ENCODE peak calls at places on chromosomes 11 and 22, in four cellular contexts. Z is tibial artery, K is epithelial cell of esophagus, O is MCF 10A. V is an unnamed sample.

GRCh38 chr11:70729949-70730348 is 331.6 kb downstream of the CTTN start:
- DNase-seq in Z (no peak), O (no peak), K (no peak), V (no peak)

GRCh38 chr22:30602049-30602448 is 4.9 kb upstream of the TCN2 start:
- DNase-seq in K (peak), Z (no peak), O (peak), V (peak)

GRCh38 chr11:119777940-119778339 is 48.9 kb upstream of the NECTIN1 start:
- DNase-seq in K (no peak), O (no peak), Z (no peak), V (no peak)

GRCh38 chr11:225734-226453 is 10.2 kb downstream of the SIRT3 start:
- DNase-seq in O (peak), Z (no peak), K (peak), V (peak)

GRCh38 chr11:126561327-126561893 is 205.9 kb downstream of the ST3GAL4 start:
- DNase-seq in K (peak), O (peak), Z (no peak), V (peak)

GRCh38 chr11:122690801-122691649 is 35.5 kb downstream of the UBASH3B start:
- DNase-seq in Z (no peak), K (no peak), O (no peak), V (no peak)

GRCh38 chr11:68019486-68019885 is 9.4 kb downstream of the ALDH3B1 start:
- DNase-seq in O (no peak), K (no peak), Z (no peak), V (no peak)

GRCh38 chr11:68810164-68810563 is 31.6 kb downstream of the CPT1A start:
- DNase-seq in K (no peak), Z (peak), O (no peak), V (no peak)

GRCh38 chr22:28741758-28742561 is at the start of the genes CHEK2 and HSCB:
- DNase-seq in Z (peak), K (peak), O (peak), V (peak)

GRCh38 chr22:28734393-28734792 is 7.2 kb downstream of the CHEK2 start:
- DNase-seq in Z (no peak), O (no peak), K (no peak), V (no peak)

GRCh38 chr22:28741200-28741757 is 341 bp downstream of the CHEK2 start:
- DNase-seq in Z (no peak), K (no peak), O (no peak), V (no peak)

GRCh38 chr22:28736296-28737155 is 5.1 kb downstream of the CHEK2 start:
- DNase-seq in K (no peak), O (no peak), Z (no peak), V (no peak)
- TF ChIP-seq CTCF in K (no peak), O (no peak), Z (no peak), V (no peak)

GRCh38 chr22:19146215-19146968 is 1.9 kb upstream of the ESS2 start:
- DNase-seq in Z (no peak), K (no peak), O (no peak), V (peak)

GRCh38 chr22:19149962-19150361 is at the start of gene GSC2:
- DNase-seq in K (no peak), O (no peak), Z (no peak), V (no peak)

GRCh38 chr22:19149047-19149883 is 827 bp downstream of the GSC2 start:
- DNase-seq in O (no peak), K (peak), Z (no peak), V (peak)

GRCh38 chr22:19148417-19149046 is 1.6 kb downstream of the GSC2 start:
- DNase-seq in K (no peak), Z (no peak), O (no peak), V (no peak)

GRCh38 chr22:19147193-19147780 is 2.8 kb downstream of the GSC2 start:
- DNase-seq in O (no peak), K (no peak), Z (no peak), V (no peak)
- TF ChIP-seq CTCF in O (no peak), K (no peak), Z (no peak), V (no peak)

DNA sequence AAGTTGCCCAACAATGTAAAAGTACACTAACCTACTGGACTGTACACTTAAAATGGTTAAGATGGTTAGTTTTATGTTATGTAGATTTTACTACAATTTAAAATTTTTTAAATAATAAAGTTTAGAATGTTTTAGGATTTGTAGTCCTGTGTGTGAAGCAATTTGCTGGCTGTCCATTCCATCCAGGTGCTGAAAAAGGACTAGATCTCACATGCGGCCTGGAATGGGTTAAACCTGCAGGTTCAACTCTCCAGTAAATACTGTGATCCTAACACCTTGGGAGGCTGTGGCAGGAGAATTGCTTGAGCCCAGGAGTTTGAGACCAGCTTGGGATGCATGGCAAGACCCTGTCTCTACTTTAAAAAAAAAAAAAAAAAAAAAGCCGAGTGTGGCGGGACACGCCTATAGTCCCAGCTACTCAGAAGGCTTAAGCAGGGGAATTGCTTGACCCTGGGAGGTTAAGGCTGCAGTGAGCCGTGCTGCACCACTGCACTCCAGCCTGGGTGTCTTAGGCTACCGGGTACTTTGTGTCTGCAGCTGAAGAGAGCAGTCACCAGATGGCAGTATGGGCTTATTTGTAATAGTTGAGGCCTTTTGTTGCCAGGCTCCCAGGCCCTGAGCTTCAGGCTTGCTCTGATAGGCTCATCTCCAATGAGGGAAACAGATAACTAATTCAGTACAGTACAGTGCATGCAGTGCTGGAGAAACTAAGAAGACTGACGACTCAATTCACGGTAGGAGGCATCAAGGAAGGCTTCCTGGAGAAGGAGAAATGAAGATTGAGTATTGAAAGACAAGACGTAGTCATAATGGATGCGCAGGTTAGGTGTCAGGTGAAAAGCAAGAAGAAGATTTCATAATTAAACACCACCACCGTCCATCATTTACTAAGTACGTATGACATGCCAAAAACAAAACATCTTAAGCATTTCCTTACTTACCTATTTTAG is 64.7 kb upstream of the ASPHD2 start:
- DNase-seq in Z (peak), K (peak), O (peak), V (peak)
- TF ChIP-seq CTCF in Z (peak), K (peak), O (peak), V (peak)

DNA sequence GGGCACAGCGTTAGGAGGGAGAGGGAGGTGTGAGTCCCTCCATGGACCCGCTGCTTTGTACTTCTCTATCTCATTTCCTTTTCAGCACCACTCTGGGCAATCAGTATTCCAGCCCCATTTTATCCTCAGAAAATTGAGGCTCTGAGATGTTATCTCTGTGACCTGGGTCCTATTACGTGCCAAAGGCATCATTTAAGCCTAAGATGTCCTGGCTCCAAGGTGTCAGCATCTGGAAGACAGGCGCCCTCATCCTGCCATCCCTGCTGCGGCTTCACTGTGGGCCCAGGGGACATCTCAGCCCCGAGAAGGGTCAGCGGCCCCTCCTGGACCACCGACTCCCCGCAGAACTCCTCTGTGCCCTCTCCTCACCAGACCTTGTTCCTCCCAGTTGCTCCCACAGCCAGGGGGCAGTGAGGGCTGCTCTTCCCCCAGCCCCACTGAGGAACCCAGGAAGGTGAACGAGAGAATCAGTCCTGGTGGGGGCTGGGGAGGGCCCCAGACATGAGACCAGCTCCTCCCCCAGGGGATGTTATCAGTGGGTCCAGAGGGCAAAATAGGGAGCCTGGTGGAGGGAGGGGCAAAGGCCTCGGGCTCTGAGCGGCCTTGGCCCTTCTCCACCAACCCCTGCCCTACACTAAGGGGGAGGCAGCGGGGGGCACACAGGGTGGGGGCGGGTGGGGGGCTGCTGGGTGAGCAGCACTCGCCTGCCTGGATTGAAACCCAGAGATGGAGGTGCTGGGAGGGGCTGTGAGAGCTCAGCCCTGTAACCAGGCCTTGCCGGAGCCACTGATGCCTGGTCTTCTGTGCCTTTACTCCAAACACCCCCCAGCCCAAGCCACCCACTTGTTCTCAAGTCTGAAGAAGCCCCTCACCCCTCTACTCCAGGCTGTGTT is 829 bp upstream of the APOC3 start:
- DNase-seq in Z (no peak), K (no peak), O (no peak), V (no peak)
- TF ChIP-seq CTCF in Z (no peak), K (no peak), O (no peak), V (no peak)

GRCh38 chr22:37176464-37177061 is 11.5 kb downstream of the C1QTNF6 start:
- DNase-seq in K (no peak), O (peak), Z (peak), V (peak)
- TF ChIP-seq CTCF in K (no peak), O (no peak), Z (no peak), V (no peak)

DNA sequence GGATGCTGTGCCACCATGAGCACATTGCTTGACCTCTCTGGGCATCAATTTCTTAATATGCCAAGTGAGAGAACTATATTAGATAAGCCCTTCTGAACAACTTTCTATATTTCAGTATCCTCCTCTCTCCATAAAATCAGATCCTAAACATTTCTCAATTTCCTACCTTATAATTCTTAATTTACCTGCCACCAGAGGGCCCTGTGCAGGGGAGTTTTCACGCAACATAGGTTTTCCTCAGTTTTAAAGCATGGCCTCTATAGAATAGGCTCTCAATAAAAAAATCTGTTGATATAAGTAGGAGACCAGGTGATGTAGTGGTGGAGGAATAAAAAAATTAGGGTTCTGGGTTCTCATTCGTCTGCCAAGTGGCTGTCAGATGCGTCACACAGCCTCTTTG is 83.7 kb upstream of the DBX1 start:
- DNase-seq in O (peak), Z (no peak), K (no peak), V (no peak)
- TF ChIP-seq CTCF in O (peak), Z (no peak), K (peak), V (peak)

DNA sequence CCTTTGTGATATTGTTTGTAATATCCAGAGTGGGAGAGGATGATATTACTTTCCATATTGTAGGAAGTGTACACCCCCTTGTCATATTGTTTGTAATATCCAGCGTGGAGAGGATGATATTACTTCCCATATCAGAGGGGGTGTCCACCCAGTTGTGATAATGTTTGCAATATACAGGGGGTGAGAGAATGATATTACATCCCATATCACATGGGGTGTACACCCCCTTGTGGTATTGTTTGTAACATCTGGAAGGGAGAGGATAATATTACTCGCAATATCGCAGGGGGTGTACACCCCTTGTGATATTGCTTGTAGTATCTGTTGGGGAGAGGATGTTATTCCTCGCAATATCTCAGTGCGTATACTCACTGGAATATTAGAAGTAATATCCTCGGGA is 61.5 kb downstream of the PRSS23 start:
- DNase-seq in K (no peak), Z (no peak), O (peak), V (no peak)
- TF ChIP-seq CTCF in K (no peak), Z (no peak), O (peak), V (no peak)

DNA sequence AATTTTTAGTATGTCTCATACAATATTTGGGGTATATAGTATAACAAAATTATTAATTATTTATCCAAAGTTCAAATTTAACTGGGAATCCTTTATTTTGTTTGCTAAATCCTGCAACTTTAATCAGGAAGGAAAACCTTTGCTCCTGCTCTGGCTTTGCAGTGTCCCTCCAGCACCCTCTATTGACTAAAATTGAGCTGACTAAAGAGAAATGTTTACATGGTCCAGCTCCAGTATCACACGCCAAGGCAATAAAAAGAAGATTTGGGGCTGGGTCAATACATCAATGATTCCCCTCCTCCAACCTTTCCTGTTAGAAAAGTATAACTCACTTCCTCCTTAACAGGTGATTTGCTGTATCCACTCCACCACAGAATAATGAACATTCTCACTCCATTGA is 153.0 kb upstream of the LRRC4C start:
- DNase-seq in K (no peak), O (peak), Z (no peak), V (no peak)
- TF ChIP-seq CTCF in K (no peak), O (peak), Z (no peak), V (no peak)

GRCh38 chr11:86214710-86215109 is 29.8 kb upstream of the EED start:
- DNase-seq in K (peak), Z (no peak), O (no peak), V (peak)
- TF ChIP-seq CTCF in K (peak), Z (no peak), O (no peak), V (no peak)

V was measured in activated CD8-positive, alpha-beta T cell treated with anti-CD3 and anti-CD28 coated beads for 36 hours.